ENCODE peak calls at places on chromosomes 12 and 14, in seven cellular contexts. M is uterus, I is ovary, K is IMR-90, V is endothelial cell of umbilical vein, X is esophagus squamous epithelium, P is lower leg skin. N is an unnamed sample.

GRCh38 chr12:111360325-111360930 is 8.5 kb downstream of the PHETA1 start:
- DNase-seq in M (no peak), I (no peak), K (no peak), V (no peak), X (no peak), P (no peak), N (no peak)

GRCh38 chr14:99155173-99155777 is 116.7 kb downstream of the BCL11B start:
- DNase-seq in M (no peak), I (no peak), K (no peak), V (no peak), X (no peak), P (peak; percentile 33), N (no peak)

GRCh38 chr12:78725951-78726550 is 138.5 kb upstream of the SYT1 start:
- DNase-seq in M (no peak), I (no peak), K (no peak), V (no peak), X (no peak), P (no peak), N (no peak)

GRCh38 chr12:6178981-6179761 is 21.0 kb upstream of the CD9 start:
- DNase-seq in M (no peak), I (peak; percentile 23), K (peak; percentile 51), V (peak; percentile 70), X (no peak), P (no peak), N (no peak)

GRCh38 chr12:92905811-92906554 is 23.1 kb downstream of the EEA1 start:
- DNase-seq in M (no peak), I (no peak), K (peak; percentile 36), V (no peak), X (no peak), P (no peak), N (no peak)

GRCh38 chr14:35747379-35747778 is 61.7 kb downstream of the RALGAPA1 start:
- DNase-seq in M (no peak), I (no peak), K (peak; percentile 61), V (no peak), X (no peak), P (no peak), N (no peak)

GRCh38 chr12:94603434-94604068 is 46.8 kb downstream of the TMCC3 start:
- DNase-seq in M (no peak), I (no peak), K (no peak), V (no peak), X (no peak), P (no peak), N (peak; percentile 54)

GRCh38 chr14:24798911-24799310 is 164.9 kb upstream of the GZMB start:
- DNase-seq in M (no peak), I (no peak), K (no peak), V (no peak), X (no peak), P (no peak), N (no peak)

GRCh38 chr12:130014485-130014807 is 110.6 kb upstream of the TMEM132D start:
- DNase-seq in M (no peak), I (no peak), K (no peak), V (no peak), X (no peak), P (no peak), N (no peak)

GRCh38 chr12:13094349-13094748 is 9.1 kb downstream of the GSG1 start:
- DNase-seq in M (no peak), I (no peak), K (peak; percentile 70), V (peak; percentile 30), X (no peak), P (no peak), N (no peak)

GRCh38 chr14:21039585-21040369 is 2.4 kb upstream of the RNASE7 start:
- DNase-seq in M (peak; percentile 60), I (peak; percentile 59), K (peak; percentile 67), V (peak; percentile 46), X (no peak), P (no peak), N (peak; percentile 54)

GRCh38 chr14:67480011-67480410 is 8.5 kb downstream of the TMEM229B start:
- DNase-seq in M (no peak), I (no peak), K (no peak), V (no peak), X (no peak), P (no peak), N (no peak)

GRCh38 chr12:21713138-21713537 is 55.5 kb upstream of the LDHB start:
- DNase-seq in M (no peak), I (no peak), K (no peak), V (no peak), X (no peak), P (no peak), N (no peak)

GRCh38 chr12:108730337-108731104 is 797 bp downstream of the CORO1C start:
- DNase-seq in M (peak; percentile 71), I (peak; percentile 78), K (peak; percentile 88), V (peak; percentile 79), X (no peak), P (peak; percentile 57), N (peak; percentile 77)
- TF ChIP-seq POLR2A in M (peak; percentile 66), I (peak; percentile 63), K (peak; percentile 78), V (no peak), X (peak; percentile 62), P (no peak), N (peak; percentile 80)

GRCh38 chr12:132061641-132062430 is 82.3 kb downstream of the DDX51 start:
- DNase-seq in M (no peak), I (no peak), K (no peak), V (no peak), X (no peak), P (no peak), N (no peak)

GRCh38 chr12:132063491-132063890 is 80.6 kb downstream of the DDX51 start:
- DNase-seq in M (no peak), I (no peak), K (no peak), V (no peak), X (no peak), P (no peak), N (no peak)

GRCh38 chr12:132061197-132061596 is 82.9 kb downstream of the DDX51 start:
- DNase-seq in M (no peak), I (no peak), K (no peak), V (no peak), X (no peak), P (no peak), N (no peak)

GRCh38 chr12:132064641-132065040 is 79.5 kb downstream of the DDX51 start:
- DNase-seq in M (no peak), I (no peak), K (no peak), V (no peak), X (no peak), P (no peak), N (no peak)

GRCh38 chr12:132062481-132062880 is 81.6 kb downstream of the DDX51 start:
- DNase-seq in M (no peak), I (no peak), K (no peak), V (no peak), X (no peak), P (no peak), N (no peak)
- H3K4me3 ChIP-seq in M (no peak overlapping the region), I (no peak overlapping the region), K (no peak overlapping the region), V (no peak overlapping the region), X (no peak overlapping the region), P (no peak overlapping the region), N (no peak overlapping the region)

GRCh38 chr14:31867570-31867969 is 209.5 kb upstream of the ARHGAP5 start:
- DNase-seq in M (no peak), I (no peak), K (no peak), V (no peak), X (no peak), P (no peak), N (no peak)

DNA sequence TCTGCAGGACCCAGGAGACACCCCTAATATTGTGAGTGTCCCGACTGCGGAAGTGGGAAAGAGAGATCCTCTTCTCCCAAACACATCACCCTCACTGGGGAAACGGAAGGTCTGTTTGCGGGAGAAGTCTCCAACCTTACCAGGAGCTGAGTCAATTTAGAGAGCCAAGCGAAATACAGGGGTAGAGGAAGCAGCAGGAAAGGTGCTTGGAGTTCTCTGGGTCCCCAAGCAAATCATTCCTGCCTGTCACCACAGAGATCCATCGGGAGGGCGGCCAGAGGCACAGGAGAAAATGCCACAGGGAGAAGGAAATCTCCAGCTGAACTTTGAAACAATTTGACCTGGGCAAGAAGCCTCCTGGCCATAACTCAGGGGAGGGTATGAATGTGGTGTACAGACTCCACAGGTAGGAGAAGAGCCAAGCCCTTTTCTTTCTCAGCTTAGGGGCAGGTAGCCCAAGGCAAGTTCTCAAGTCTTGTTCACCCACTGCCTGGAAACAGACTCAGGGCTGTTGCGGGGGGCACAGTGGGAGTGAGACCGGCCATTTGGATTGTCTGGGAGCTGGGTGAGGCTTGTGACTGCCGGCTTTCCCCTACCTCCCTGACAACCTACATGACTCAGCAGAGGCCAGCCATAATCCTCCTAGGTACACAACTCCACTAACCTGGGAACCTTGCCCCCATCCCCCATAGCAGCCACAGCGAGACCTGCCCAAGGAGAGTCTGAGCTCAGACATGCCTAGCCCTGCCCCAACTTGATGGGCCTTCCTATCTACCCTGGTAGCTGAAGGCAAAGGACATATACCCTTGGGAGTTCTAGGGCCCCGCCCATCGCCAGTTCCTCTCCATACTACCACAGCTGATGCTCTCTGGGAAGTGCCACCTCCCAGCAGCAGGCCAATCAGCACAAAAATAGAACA is 211.9 kb upstream of the ARHGAP5 start:
- DNase-seq in M (no peak), I (no peak), K (no peak), V (no peak), X (no peak), P (no peak), N (no peak)
- TF ChIP-seq POLR2A in M (no peak), I (no peak), K (no peak), V (no peak), X (no peak), P (no peak), N (no peak)

GRCh38 chr14:54483073-54483745 is 5.6 kb downstream of the GMFB start:
- DNase-seq in M (no peak), I (no peak), K (no peak), V (no peak), X (no peak), P (no peak), N (no peak)

GRCh38 chr14:54486685-54487084 is 2.1 kb downstream of the GMFB start:
- DNase-seq in M (no peak), I (no peak), K (no peak), V (no peak), X (no peak), P (no peak), N (no peak)

GRCh38 chr14:54481695-54482094 is 7.1 kb downstream of the GMFB start:
- DNase-seq in M (no peak), I (no peak), K (peak; percentile 11), V (no peak), X (no peak), P (no peak), N (no peak)

GRCh38 chr14:54480830-54481562 is 7.8 kb downstream of the GMFB start:
- DNase-seq in M (no peak), I (no peak), K (no peak), V (no peak), X (no peak), P (no peak), N (no peak)

DNA sequence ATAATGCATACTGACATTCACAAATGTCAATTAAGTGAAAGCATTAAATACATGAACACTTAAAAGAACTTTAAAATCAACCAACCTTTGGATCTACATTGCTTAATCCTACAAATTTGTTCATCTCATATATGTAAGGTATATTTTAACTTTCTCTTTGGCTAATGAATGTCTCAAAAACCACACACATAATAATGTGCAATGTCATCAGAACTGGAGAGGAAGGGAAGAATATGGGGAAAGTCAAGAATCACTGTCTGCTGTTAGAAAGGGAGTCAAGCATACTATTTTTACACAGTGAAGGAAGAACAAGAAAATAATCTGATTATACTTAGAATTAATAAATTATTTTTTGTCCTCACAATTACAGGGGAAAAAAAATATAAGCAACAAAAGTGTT is 4.9 kb downstream of the GMFB start:
- DNase-seq in M (no peak), I (no peak), K (no peak), V (no peak), X (no peak), P (no peak), N (no peak)
- H3K4me3 ChIP-seq in M (no peak overlapping the region), I (no peak overlapping the region), K (no peak overlapping the region), V (no peak overlapping the region), X (no peak overlapping the region), P (no peak overlapping the region), N (no peak overlapping the region)

GRCh38 chr12:24937553-24938244 is 11.2 kb downstream of the BCAT1 start:
- DNase-seq in M (no peak), I (no peak), K (peak; percentile 51), V (no peak), X (no peak), P (no peak), N (no peak)
- TF ChIP-seq POLR2A in M (no peak), I (no peak), K (no peak), V (no peak), X (no peak), P (no peak), N (no peak)